ENCODE peak calls at places on chromosome 16, in nine cellular contexts. B is SK-N-SH; G is A673; O is stimulated activated naive CD8-positive, alpha-beta T cell treated with anti-CD3 and anti-CD28 coated beads, Interleukin-15, Interleukin-2, amounts not matched to agents 100 U/mL and 50 U/mL, for 24 hours; J is substantia nigra; W is heart right ventricle; L is MCF 10A; N is amniotic stem cell; S is ecto neural progenitor cell. Z is an unnamed sample.

GRCh38 chr16:15960124-15960971 is 10.9 kb downstream of the ABCC1 start:
- DNase-seq in W (no peak), J (no peak), S (no peak), O (no peak), B (no peak), N (no peak), G (no peak), L (no peak), Z (no peak)

GRCh38 chr16:15899538-15900100 is 11.2 kb upstream of the CEP20 start:
- DNase-seq in L (peak; percentile 96), W (no peak), O (peak; percentile 48), J (no peak), N (peak; percentile 17), S (no peak), G (no peak), B (no peak), Z (no peak)

GRCh38 chr16:28260193-28260592 is 32.1 kb upstream of the SBK1 start:
- DNase-seq in J (no peak), N (no peak), O (no peak), W (peak; percentile 47), S (no peak), B (no peak), L (no peak), G (no peak), Z (peak; percentile 50)

GRCh38 chr16:29804455-29805231 is 1.7 kb upstream of the MAZ start:
- DNase-seq in J (no peak), N (no peak), O (no peak), L (peak; percentile 64), W (peak; percentile 61), G (peak; percentile 48), S (no peak), B (no peak), Z (peak; percentile 79)

GRCh38 chr16:77739493-77739892 is 17.2 kb downstream of the NUDT7 start:
- DNase-seq in S (no peak), B (no peak), G (no peak), L (peak; percentile 2), O (no peak), W (no peak), N (no peak), J (no peak), Z (no peak)

GRCh38 chr16:1601489-1601888 is 10.4 kb downstream of the IFT140 start:
- DNase-seq in W (no peak), G (no peak), L (no peak), O (no peak), N (no peak), S (no peak), B (no peak), J (no peak), Z (no peak)

GRCh38 chr16:11914759-11915643 is 755 bp downstream of the GSPT1 start:
- DNase-seq in S (peak; percentile 54), O (peak; percentile 60), G (peak; percentile 44), W (peak; percentile 28), J (peak; percentile 36), N (no peak), L (peak; percentile 33), B (peak; percentile 74), Z (peak; percentile 67)

GRCh38 chr16:67150058-67150832 is 553 bp downstream of the B3GNT9 start:
- DNase-seq in B (peak; percentile 97), G (peak; percentile 89), L (no peak), O (peak; percentile 60), J (no peak), W (no peak), S (peak; percentile 84), N (no peak), Z (peak; percentile 74)

GRCh38 chr16:47644661-47645060 is 183.5 kb downstream of the PHKB start:
- DNase-seq in N (no peak), W (no peak), S (no peak), G (no peak), L (peak; percentile 63), J (no peak), B (no peak), O (no peak), Z (no peak)

GRCh38 chr16:21666772-21667171 is 3.0 kb downstream of the OTOA start:
- DNase-seq in L (no peak), O (no peak), J (no peak), N (no peak), S (no peak), B (peak; percentile 34), W (no peak), G (no peak), Z (no peak)

GRCh38 chr16:49354101-49354500 is 19.5 kb upstream of the C16orf78 start:
- DNase-seq in L (no peak), W (no peak), J (no peak), N (no peak), S (no peak), O (no peak), G (peak; percentile 54), B (no peak), Z (no peak)

GRCh38 chr16:73605309-73605708 is 557.4 kb upstream of the ZFHX3 start:
- DNase-seq in S (no peak), B (no peak), G (no peak), O (no peak), J (no peak), W (no peak), N (no peak), L (no peak), Z (no peak)

GRCh38 chr16:69718365-69718764 is 8.0 kb downstream of the NQO1 start:
- DNase-seq in O (no peak), N (no peak), B (no peak), W (no peak), G (no peak), S (no peak), J (no peak), L (no peak), Z (no peak)

GRCh38 chr16:30184430-30185140 is 1.2 kb downstream of the CORO1A start:
- DNase-seq in S (no peak), W (peak; percentile 11), G (no peak), O (peak; percentile 57), L (peak; percentile 40), N (no peak), J (no peak), B (peak; percentile 67), Z (peak; percentile 53)

GRCh38 chr16:85395207-85395912 is 217.8 kb upstream of the GSE1 start:
- DNase-seq in L (peak; percentile 99), W (peak; percentile 64), J (no peak), B (peak; percentile 94), O (no peak), G (peak; percentile 92), N (peak; percentile 95), S (no peak), Z (peak; percentile 78)

GRCh38 chr16:54175169-54175551 is 111.4 kb downstream of the IRX3 start:
- DNase-seq in L (no peak), N (no peak), S (no peak), W (no peak), G (no peak), O (no peak), J (no peak), B (no peak), Z (no peak)